ENCODE peak calls at places on chromosomes 11 and 22, in five cellular contexts. Q is GM04503, T is brain microvascular endothelial cell, X is CD14-positive monocyte, S is mesothelial cell of epicardium. J is an unnamed sample.

GRCh38 chr22:50084570-50084969 is 656 bp downstream of the MLC1 start:
- DNase-seq in S (no peak), Q (no peak), X (no peak), T (no peak), J (no peak)

GRCh38 chr11:113721462-113722066 is 15.5 kb upstream of the TMPRSS5 start:
- DNase-seq in T (no peak), S (no peak), Q (peak; percentile 11), X (no peak), J (no peak)

GRCh38 chr22:44587004-44587793 is 89.2 kb upstream of the RTL6 start:
- DNase-seq in T (no peak), S (peak; percentile 15), X (peak; percentile 27), Q (no peak), J (no peak)

GRCh38 chr22:19179472-19180048 is 1.0 kb upstream of the SLC25A1 start:
- DNase-seq in S (no peak), Q (peak; percentile 31), X (no peak), T (peak; percentile 83), J (peak; percentile 69)

GRCh38 chr22:27315833-27316232 is 485.7 kb downstream of the MN1 start:
- DNase-seq in T (no peak), X (no peak), Q (no peak), S (no peak), J (no peak)

GRCh38 chr11:45185228-45185729 is 38.8 kb downstream of the PRDM11 start:
- DNase-seq in X (no peak), Q (no peak), S (no peak), T (no peak), J (no peak)

GRCh38 chr22:35582861-35583670 is 34.1 kb downstream of the MB start:
- DNase-seq in X (no peak), T (peak; percentile 35), Q (no peak), S (no peak), J (peak; percentile 22)

GRCh38 chr11:111938687-111939160 is 1.6 kb downstream of the DIXDC1 start:
- DNase-seq in T (peak; percentile 49), X (peak; percentile 76), S (no peak), Q (no peak), J (no peak)

GRCh38 chr11:119108151-119108856 is 1.2 kb downstream of the C2CD2L start:
- DNase-seq in T (no peak), Q (no peak), X (no peak), S (no peak), J (no peak)

GRCh38 chr11:85590848-85591483 is 36.2 kb downstream of the DLG2 start:
- DNase-seq in Q (peak; percentile 13), S (no peak), T (peak; percentile 2), X (no peak), J (no peak)

GRCh38 chr11:122743949-122744876 is 88.7 kb downstream of the UBASH3B start:
- DNase-seq in X (peak; percentile 71), S (no peak), Q (no peak), T (no peak), J (no peak)

GRCh38 chr11:57248780-57249383 is 11.8 kb upstream of the APLNR start:
- DNase-seq in X (no peak), T (peak; percentile 77), Q (no peak), S (peak; percentile 49), J (peak; percentile 33)

GRCh38 chr11:36600155-36600554 is 2.1 kb upstream of the RAG2 start:
- DNase-seq in Q (no peak), S (no peak), T (no peak), X (no peak), J (no peak)

GRCh38 chr11:88579466-88579865 is 241.9 kb upstream of the CTSC start:
- DNase-seq in S (no peak), Q (no peak), X (no peak), T (no peak), J (peak; percentile 58)

GRCh38 chr22:33886696-33887095 is 33.6 kb downstream of the LARGE1 start:
- DNase-seq in X (no peak), Q (no peak), T (no peak), S (no peak), J (no peak)

GRCh38 chr11:118911880-118912741 is 13.6 kb downstream of the BCL9L start:
- DNase-seq in Q (no peak), X (peak; percentile 83), T (peak; percentile 91), S (peak; percentile 78), J (peak; percentile 75)

GRCh38 chr22:31995046-31995445 is 48.0 kb upstream of the SLC5A1 start:
- DNase-seq in T (no peak), S (no peak), Q (no peak), X (no peak), J (no peak)

GRCh38 chr11:27465629-27466028 is 7.0 kb downstream of the LGR4 start:
- DNase-seq in T (no peak), S (no peak), X (no peak), Q (no peak), J (no peak)

J was measured in pulmonary artery endothelial cell.